ENCODE peak calls at places on chromosome 2, in five cellular contexts. L is H1, W is IMR-90, P is neuronal stem cell, F is trophoblast cell. N is an unnamed sample.

GRCh38 chr2:174606336-174606735 is 8.7 kb upstream of the WIPF1 start:
- DNase-seq in W (peak; percentile 93), P (no peak), L (no peak), F (peak; percentile 55), N (peak; percentile 92)

GRCh38 chr2:95334916-95335641 is 37.9 kb downstream of the KCNIP3 start:
- DNase-seq in P (no peak), F (no peak), W (peak; percentile 47), L (no peak), N (no peak)

GRCh38 chr2:51108794-51109193 is 76.9 kb upstream of the NRXN1 start:
- DNase-seq in P (no peak), L (no peak), F (no peak), W (no peak), N (no peak)

GRCh38 chr2:198077477-198077876 is 273.1 kb downstream of the PLCL1 start:
- DNase-seq in P (no peak), F (no peak), W (no peak), L (no peak), N (no peak)

GRCh38 chr2:219441451-219442205 is 7.0 kb downstream of the SPEG start:
- DNase-seq in L (peak; percentile 68), F (peak; percentile 51), W (peak; percentile 54), P (no peak), N (peak; percentile 58)

GRCh38 chr2:96977631-96978195 is 8.7 kb downstream of the FAM178B start:
- DNase-seq in W (peak; percentile 79), L (no peak), F (peak; percentile 53), P (no peak), N (peak; percentile 68)

GRCh38 chr2:224209927-224210326 is 170.8 kb upstream of the SERPINE2 start:
- DNase-seq in F (no peak), W (no peak), L (no peak), P (no peak), N (no peak)

GRCh38 chr2:239227661-239228371 is 173.0 kb downstream of the HDAC4 start:
- DNase-seq in F (no peak), W (peak; percentile 52), P (no peak), L (no peak), N (peak; percentile 46)

GRCh38 chr2:53438692-53439091 is 328.9 kb upstream of the CHAC2 start:
- DNase-seq in W (no peak), F (no peak), P (no peak), L (no peak), N (no peak)

GRCh38 chr2:174981336-174981735 is 23.8 kb downstream of the CHN1 start:
- DNase-seq in L (no peak), F (no peak), P (no peak), W (no peak), N (no peak)

GRCh38 chr2:70203086-70203485 is 12.3 kb upstream of the C2orf42 start:
- DNase-seq in L (no peak), P (no peak), F (no peak), W (no peak), N (no peak)

GRCh38 chr2:163637876-163638275 is 97.9 kb downstream of the FIGN start:
- DNase-seq in P (peak; percentile 32), L (no peak), F (no peak), W (no peak), N (no peak)

GRCh38 chr2:19408592-19408991 is 50.2 kb upstream of the OSR1 start:
- DNase-seq in P (no peak), W (peak; percentile 1), L (no peak), F (peak; percentile 64), N (peak; percentile 9)

GRCh38 chr2:48727560-48727959 is 28.0 kb downstream of the LHCGR start:
- DNase-seq in L (no peak), W (no peak), P (no peak), F (no peak), N (peak; percentile 9)

GRCh38 chr2:161141033-161141432 is 19.2 kb upstream of the TANK start:
- DNase-seq in W (no peak), F (no peak), L (no peak), P (no peak), N (no peak)

GRCh38 chr2:129170570-129170969 is 808.9 kb upstream of the RAB6C start:
- DNase-seq in P (no peak), F (no peak), L (no peak), W (no peak), N (no peak)

GRCh38 chr2:42117923-42118758 is 51.0 kb upstream of the EML4 start:
- DNase-seq in F (peak; percentile 88), P (no peak), W (peak; percentile 78), L (no peak), N (peak; percentile 75)

GRCh38 chr2:198102120-198102519 is 297.7 kb downstream of the PLCL1 start:
- DNase-seq in L (no peak), P (no peak), F (no peak), W (no peak), N (no peak)

GRCh38 chr2:179817181-179817841 is 44.1 kb downstream of the ZNF385B start:
- DNase-seq in W (no peak), L (no peak), P (no peak), F (no peak), N (no peak)

GRCh38 chr2:18910843-18911242 is 321.5 kb upstream of the NT5C1B start:
- DNase-seq in F (peak; percentile 44), P (no peak), W (peak; percentile 74), L (no peak), N (peak; percentile 83)

GRCh38 chr2:233209117-233209977 is 42.1 kb upstream of the ATG16L1 start:
- DNase-seq in L (no peak), F (peak; percentile 63), P (peak; percentile 36), W (peak; percentile 25), N (peak; percentile 21)

GRCh38 chr2:240155080-240156025 is 14.9 kb upstream of the OTOS start:
- DNase-seq in P (peak; percentile 32), L (no peak), W (peak; percentile 12), F (no peak), N (no peak)

GRCh38 chr2:175690113-175690716 is 311.9 kb downstream of the LNPK start:
- DNase-seq in P (peak; percentile 57), F (peak; percentile 92), L (no peak), W (peak; percentile 78), N (peak; percentile 68)

GRCh38 chr2:188076149-188077056 is 215.3 kb upstream of the GULP1 start:
- DNase-seq in W (peak; percentile 1), L (no peak), P (no peak), F (no peak), N (no peak)

GRCh38 chr2:44944102-44944951 is 2.8 kb downstream of the SIX3 start:
- DNase-seq in L (peak; percentile 80), F (no peak), P (no peak), W (no peak), N (no peak)

GRCh38 chr2:241891315-241891987 is 21.9 kb downstream of the RTP5 start:
- DNase-seq in P (no peak), W (no peak), L (no peak), F (peak; percentile 35), N (no peak)

GRCh38 chr2:210617732-210618330 is 61.4 kb downstream of the CPS1 start:
- DNase-seq in F (peak; percentile 46), P (peak; percentile 23), L (no peak), W (peak; percentile 49), N (peak; percentile 55)

GRCh38 chr2:9286553-9287399 is 80.2 kb downstream of the ASAP2 start:
- DNase-seq in W (peak; percentile 21), F (peak; percentile 86), L (no peak), P (no peak), N (no peak)
- H3K4me3 ChIP-seq in W (no peak overlapping the region), F (peak overlapping the region; percentile 10), L (no peak overlapping the region), P (no peak overlapping the region), N (no peak overlapping the region)

DNA sequence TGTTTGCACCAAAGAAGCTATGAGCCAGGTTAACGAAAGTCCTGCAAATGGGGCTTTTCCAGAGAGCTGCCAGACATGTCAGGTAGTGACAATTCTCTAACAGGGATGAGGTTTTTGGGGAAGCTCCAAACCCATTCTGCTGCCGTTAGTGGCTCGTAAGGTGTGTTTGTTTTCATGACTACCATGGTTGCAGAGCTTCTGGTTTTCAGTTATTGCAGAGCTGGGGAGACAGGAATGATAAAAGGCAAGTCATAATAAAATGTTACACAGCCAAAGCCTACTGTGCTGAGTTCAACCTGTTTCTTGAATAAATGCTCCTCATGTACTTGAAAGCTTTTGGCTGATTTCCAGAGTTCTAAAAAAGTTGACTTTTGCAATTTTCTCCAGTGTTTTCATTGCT is 209.2 kb upstream of the STK17B start:
- DNase-seq in W (no peak), L (no peak), P (no peak), F (no peak), N (no peak)
- H2AFZ ChIP-seq in W (no peak overlapping the region), L (no peak overlapping the region), P (no peak overlapping the region), F (no peak overlapping the region), N (no peak overlapping the region)

GRCh38 chr2:74439373-74440004 is 2.2 kb downstream of the RTKN start:
- DNase-seq in P (no peak), F (no peak), W (no peak), L (no peak), N (no peak)
- H2AK5ac ChIP-seq in P (peak overlapping the region; percentile 43), F (peak overlapping the region; percentile 82), W (peak overlapping the region; percentile 95), L (no peak overlapping the region), N (peak overlapping the region; percentile 59)

DNA sequence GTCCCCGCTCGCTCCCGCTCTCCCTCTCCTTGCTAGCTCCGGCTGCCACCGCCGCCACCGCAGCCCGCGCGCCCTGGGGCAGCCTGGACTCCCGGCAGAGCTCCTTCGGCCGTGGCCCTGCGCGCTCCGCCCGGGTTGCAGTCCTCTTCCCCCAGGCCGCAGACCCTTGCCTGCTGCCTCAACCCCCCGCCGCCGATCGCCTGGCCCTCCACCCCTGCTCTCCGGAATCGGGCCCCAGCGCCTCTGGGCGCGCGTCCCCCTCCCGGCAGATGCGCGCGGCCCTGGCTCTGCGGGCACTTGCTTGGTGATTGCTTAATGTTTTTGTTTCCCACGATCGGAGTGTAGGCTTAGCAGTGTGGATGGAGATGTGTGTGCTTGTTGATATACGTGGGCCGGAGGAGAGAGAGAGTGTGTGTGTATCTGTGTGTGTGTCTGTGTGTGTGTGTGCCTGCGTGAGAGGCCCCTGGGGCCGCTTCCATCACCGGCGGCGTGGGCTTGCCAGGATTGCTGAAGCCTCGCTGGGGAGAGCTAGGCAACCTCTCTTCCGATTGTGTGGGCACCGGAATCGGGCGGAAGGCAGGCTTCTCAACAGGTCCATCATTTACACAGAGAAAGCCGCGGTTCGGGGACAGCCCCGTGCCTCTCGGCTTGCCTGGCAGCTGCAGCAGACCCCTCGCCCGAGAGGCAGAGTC is 877 bp downstream of the INHBB start:
- DNase-seq in P (no peak), W (peak; percentile 65), L (peak; percentile 63), F (peak; percentile 37), N (peak; percentile 40)
- H3K4me3 ChIP-seq in P (peak overlapping the region; percentile 13), W (peak overlapping the region; percentile 26), L (peak overlapping the region; percentile 43), F (no peak overlapping the region), N (peak overlapping the region; percentile 39)

GRCh38 chr2:135212757-135213156 is 160.7 kb downstream of the RAB3GAP1 start:
- DNase-seq in F (no peak), W (peak; percentile 19), L (no peak), P (no peak), N (no peak)
- H2AFZ ChIP-seq in F (no peak overlapping the region), W (no peak overlapping the region), L (no peak overlapping the region), P (no peak overlapping the region), N (no peak overlapping the region)

DNA sequence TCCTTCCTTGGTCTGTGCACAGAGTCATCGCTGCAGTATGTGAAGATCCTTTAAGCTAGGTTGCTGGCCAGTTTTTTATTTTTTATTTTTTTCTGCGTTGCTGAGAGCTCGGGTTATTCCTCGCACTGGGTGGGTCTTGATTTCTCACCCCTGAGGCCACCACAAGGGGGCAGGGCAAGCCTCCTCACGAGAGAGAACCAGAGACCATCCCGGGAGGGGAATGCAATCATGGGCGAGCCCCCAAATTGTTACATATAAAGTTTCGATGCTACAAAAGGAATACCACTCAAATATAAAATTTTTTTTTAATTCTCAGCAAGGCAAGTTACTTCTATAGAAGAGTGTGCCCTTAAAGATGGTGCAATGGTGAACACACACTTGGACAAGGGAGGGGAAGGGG is 24.9 kb downstream of the HTR2B start:
- DNase-seq in L (peak; percentile 66), W (no peak), F (no peak), P (no peak), N (no peak)
- H2AK5ac ChIP-seq in L (no peak overlapping the region), W (no peak overlapping the region), F (no peak overlapping the region), P (no peak overlapping the region), N (no peak overlapping the region)

GRCh38 chr2:100279586-100280534 is 42.4 kb downstream of the LONRF2 start:
- DNase-seq in W (no peak), P (no peak), L (peak; percentile 37), F (no peak), N (no peak)
- H3K4me3 ChIP-seq in W (no peak overlapping the region), P (no peak overlapping the region), L (no peak overlapping the region), F (no peak overlapping the region), N (no peak overlapping the region)